ENCODE peak calls at places on chromosomes 3 and 15, in five cellular contexts. D is HS-5, I is AG08395, A is H7, U is stomach. M is an unnamed sample.

GRCh38 chr3:73664389-73664788 is 39.6 kb upstream of the PDZRN3 start:
- DNase-seq in D (no peak), I (no peak), A (no peak), U (no peak), M (no peak)

GRCh38 chr3:171712168-171712938 is 97.9 kb downstream of the PLD1 start:
- DNase-seq in D (peak; percentile 28), I (no peak), A (no peak), U (no peak), M (peak; percentile 89)

GRCh38 chr3:14616606-14617507 is 34.7 kb upstream of the CCDC174 start:
- DNase-seq in D (no peak), I (no peak), A (no peak), U (no peak), M (peak; percentile 51)

GRCh38 chr3:85481411-85482192 is 522.8 kb downstream of the CADM2 start:
- DNase-seq in D (no peak), I (no peak), A (no peak), U (no peak), M (no peak)

GRCh38 chr3:72004749-72005292 is 219.9 kb upstream of the PROK2 start:
- DNase-seq in D (no peak), I (peak; percentile 23), A (no peak), U (no peak), M (peak; percentile 91)

GRCh38 chr3:186931487-186932280 is 1.4 kb downstream of the ST6GAL1 start:
- DNase-seq in D (no peak), I (no peak), A (peak; percentile 74), U (peak; percentile 72), M (no peak)

GRCh38 chr3:129605593-129606521 is 619 bp downstream of the PLXND1 start:
- DNase-seq in D (no peak), I (peak; percentile 39), A (peak; percentile 90), U (peak; percentile 50), M (peak; percentile 63)

GRCh38 chr3:184710870-184711365 is 946 bp downstream of the MAGEF1 start:
- DNase-seq in D (no peak), I (no peak), A (no peak), U (no peak), M (no peak)

GRCh38 chr3:169999433-169999832 is 32.8 kb downstream of the SEC62 start:
- DNase-seq in D (no peak), I (no peak), A (no peak), U (no peak), M (no peak)

GRCh38 chr3:147757919-147758318 is 348.8 kb downstream of the ZIC1 start:
- DNase-seq in D (no peak), I (no peak), A (no peak), U (no peak), M (no peak)

GRCh38 chr3:98199020-98199419 is 32.5 kb downstream of the OR5H15 start:
- DNase-seq in D (no peak), I (no peak), A (no peak), U (no peak), M (no peak)

GRCh38 chr3:160400631-160401150 is 1.2 kb downstream of the SMC4 start:
- DNase-seq in D (no peak), I (no peak), A (peak; percentile 45), U (peak; percentile 56), M (no peak)

GRCh38 chr3:139120336-139120971 is 75.8 kb upstream of the PRR23C start:
- DNase-seq in D (no peak), I (peak; percentile 78), A (no peak), U (no peak), M (no peak)

GRCh38 chr3:160226026-160226739 is 961 bp downstream of the C3orf80 start:
- DNase-seq in D (no peak), I (no peak), A (peak; percentile 72), U (no peak), M (no peak)

GRCh38 chr3:174414902-174415301 is 444.2 kb upstream of the NAALADL2 start:
- DNase-seq in D (no peak), I (no peak), A (no peak), U (no peak), M (no peak)

GRCh38 chr3:125351814-125352456 is 23.2 kb downstream of the ZNF148 start:
- DNase-seq in D (no peak), I (no peak), A (no peak), U (no peak), M (no peak)

GRCh38 chr15:68391084-68391483 is 40.9 kb downstream of the ITGA11 start:
- DNase-seq in D (no peak), I (no peak), A (no peak), U (peak; percentile 5), M (no peak)

GRCh38 chr3:64380539-64380938 is 155.3 kb upstream of the PRICKLE2 start:
- DNase-seq in D (no peak), I (no peak), A (no peak), U (no peak), M (no peak)

GRCh38 chr3:30012941-30013543 is 593.4 kb upstream of the TGFBR2 start:
- DNase-seq in D (peak; percentile 33), I (peak; percentile 60), A (peak; percentile 61), U (peak; percentile 81), M (peak; percentile 79)

GRCh38 chr3:126549861-126550487 is 8.8 kb downstream of the C3orf22 start:
- DNase-seq in D (no peak), I (no peak), A (peak; percentile 55), U (peak; percentile 16), M (no peak)

GRCh38 chr15:94403246-94403824 is 172.0 kb downstream of the MCTP2 start:
- DNase-seq in D (no peak), I (no peak), A (no peak), U (no peak), M (no peak)

GRCh38 chr3:9206287-9206686 is 43.2 kb downstream of the SRGAP3 start:
- DNase-seq in D (no peak), I (no peak), A (no peak), U (no peak), M (no peak)

GRCh38 chr15:69597061-69597592 is 144.5 kb downstream of the RPLP1 start:
- DNase-seq in D (no peak), I (no peak), A (no peak), U (peak; percentile 5), M (no peak)

GRCh38 chr3:149579838-149580542 is 77.8 kb downstream of the WWTR1 start:
- DNase-seq in D (peak; percentile 70), I (peak; percentile 15), A (no peak), U (no peak), M (peak; percentile 87)

GRCh38 chr3:192408007-192408655 is 319.2 kb downstream of the FGF12 start:
- DNase-seq in D (no peak), I (no peak), A (peak; percentile 68), U (no peak), M (no peak)

GRCh38 chr3:116264546-116265174 is 180.6 kb downstream of the LSAMP start:
- DNase-seq in D (no peak), I (no peak), A (no peak), U (no peak), M (no peak)

GRCh38 chr3:180690061-180690460 is 10.8 kb upstream of the CCDC39 start:
- DNase-seq in D (no peak), I (no peak), A (no peak), U (no peak), M (no peak)

GRCh38 chr3:46946856-46947544 is 29.5 kb downstream of the CCDC12 start:
- DNase-seq in D (no peak), I (no peak), A (no peak), U (peak; percentile 73), M (peak; percentile 87)

GRCh38 chr3:1183320-1184048 is 90.7 kb downstream of the CNTN6 start:
- DNase-seq in D (no peak), I (peak; percentile 56), A (no peak), U (no peak), M (peak; percentile 18)

GRCh38 chr3:69926385-69926784 is 73.1 kb upstream of the SAMMSON start:
- DNase-seq in D (no peak), I (no peak), A (no peak), U (no peak), M (no peak)

GRCh38 chr3:25385807-25386512 is 42.1 kb upstream of the RARB start:
- DNase-seq in D (no peak), I (no peak), A (no peak), U (no peak), M (no peak)

GRCh38 chr15:50183112-50183794 is 1.3 kb downstream of the SLC27A2 start:
- DNase-seq in D (no peak), I (no peak), A (peak; percentile 12), U (no peak), M (no peak)

GRCh38 chr3:97927699-97928098 is 44.5 kb downstream of the RIOX2 start:
- DNase-seq in D (no peak), I (no peak), A (no peak), U (no peak), M (no peak)

GRCh38 chr3:119149484-119149883 is 3.5 kb downstream of the TEX55 start:
- DNase-seq in D (peak; percentile 60), I (no peak), A (no peak), U (no peak), M (no peak)

GRCh38 chr3:125037498-125038150 is 18.2 kb downstream of the HEG1 start:
- DNase-seq in D (no peak), I (no peak), A (no peak), U (no peak), M (no peak)

GRCh38 chr3:119240101-119240581 is 537 bp downstream of the B4GALT4 start:
- DNase-seq in D (no peak), I (no peak), A (peak; percentile 54), U (no peak), M (peak; percentile 13)

M was measured in A172.